ENCODE peak calls at places on chromosomes 13 and 19, in four cellular contexts. One of them, this sample, is unnamed.

GRCh38 chr19:913080-913748 is at the start of gene R3HDM4:
- DNase-seq in stimulated activated CD4-positive, alpha-beta T cell treated with anti-CD3 and anti-CD28 coated beads, TNF-alpha, amount 100 ng/mL, for 24 hours: peak
- DNase-seq in fibroblast of lung: peak
- DNase-seq in stimulated activated CD8-positive, alpha-beta memory T cell treated with anti-CD3 and anti-CD28 coated beads, Interleukin-4, amount 100 ng/mL, for 24 hours: peak
- DNase-seq in this sample: peak

GRCh38 chr19:4575267-4575793 is 15.8 kb upstream of the SEMA6B start:
- DNase-seq in stimulated activated CD4-positive, alpha-beta T cell treated with anti-CD3 and anti-CD28 coated beads, TNF-alpha, amount 100 ng/mL, for 24 hours: peak
- DNase-seq in fibroblast of lung: peak
- DNase-seq in stimulated activated CD8-positive, alpha-beta memory T cell treated with anti-CD3 and anti-CD28 coated beads, Interleukin-4, amount 100 ng/mL, for 24 hours: no peak
- DNase-seq in this sample: no peak

GRCh38 chr19:34217952-34218817 is 36.2 kb upstream of the GARRE1 start:
- DNase-seq in stimulated activated CD4-positive, alpha-beta T cell treated with anti-CD3 and anti-CD28 coated beads, TNF-alpha, amount 100 ng/mL, for 24 hours: peak
- DNase-seq in fibroblast of lung: peak
- DNase-seq in stimulated activated CD8-positive, alpha-beta memory T cell treated with anti-CD3 and anti-CD28 coated beads, Interleukin-4, amount 100 ng/mL, for 24 hours: peak
- DNase-seq in this sample: no peak

GRCh38 chr19:43984687-43985000 is 656 bp downstream of the ZNF155 start:
- DNase-seq in stimulated activated CD4-positive, alpha-beta T cell treated with anti-CD3 and anti-CD28 coated beads, TNF-alpha, amount 100 ng/mL, for 24 hours: no peak
- DNase-seq in fibroblast of lung: no peak
- DNase-seq in stimulated activated CD8-positive, alpha-beta memory T cell treated with anti-CD3 and anti-CD28 coated beads, Interleukin-4, amount 100 ng/mL, for 24 hours: no peak
- DNase-seq in this sample: peak

GRCh38 chr13:89883893-89884448 is 1463.5 kb upstream of the MIR17HG start:
- DNase-seq in stimulated activated CD4-positive, alpha-beta T cell treated with anti-CD3 and anti-CD28 coated beads, TNF-alpha, amount 100 ng/mL, for 24 hours: no peak
- DNase-seq in fibroblast of lung: no peak
- DNase-seq in stimulated activated CD8-positive, alpha-beta memory T cell treated with anti-CD3 and anti-CD28 coated beads, Interleukin-4, amount 100 ng/mL, for 24 hours: no peak
- DNase-seq in this sample: no peak

GRCh38 chr19:5218255-5218855 is 122.3 kb downstream of the PTPRS start:
- DNase-seq in stimulated activated CD4-positive, alpha-beta T cell treated with anti-CD3 and anti-CD28 coated beads, TNF-alpha, amount 100 ng/mL, for 24 hours: no peak
- DNase-seq in fibroblast of lung: no peak
- DNase-seq in stimulated activated CD8-positive, alpha-beta memory T cell treated with anti-CD3 and anti-CD28 coated beads, Interleukin-4, amount 100 ng/mL, for 24 hours: no peak
- DNase-seq in this sample: no peak

GRCh38 chr19:36986601-36987000 is 70.5 kb downstream of the ZNF568 start:
- DNase-seq in stimulated activated CD4-positive, alpha-beta T cell treated with anti-CD3 and anti-CD28 coated beads, TNF-alpha, amount 100 ng/mL, for 24 hours: no peak
- DNase-seq in fibroblast of lung: no peak
- DNase-seq in stimulated activated CD8-positive, alpha-beta memory T cell treated with anti-CD3 and anti-CD28 coated beads, Interleukin-4, amount 100 ng/mL, for 24 hours: no peak
- DNase-seq in this sample: no peak

GRCh38 chr19:6925801-6926751 is 38.7 kb downstream of the ADGRE1 start:
- DNase-seq in stimulated activated CD4-positive, alpha-beta T cell treated with anti-CD3 and anti-CD28 coated beads, TNF-alpha, amount 100 ng/mL, for 24 hours: peak
- DNase-seq in fibroblast of lung: no peak
- DNase-seq in stimulated activated CD8-positive, alpha-beta memory T cell treated with anti-CD3 and anti-CD28 coated beads, Interleukin-4, amount 100 ng/mL, for 24 hours: no peak
- DNase-seq in this sample: no peak

GRCh38 chr13:54733639-54734038 is 1705.0 kb downstream of the OLFM4 start:
- DNase-seq in stimulated activated CD4-positive, alpha-beta T cell treated with anti-CD3 and anti-CD28 coated beads, TNF-alpha, amount 100 ng/mL, for 24 hours: no peak
- DNase-seq in fibroblast of lung: no peak
- DNase-seq in stimulated activated CD8-positive, alpha-beta memory T cell treated with anti-CD3 and anti-CD28 coated beads, Interleukin-4, amount 100 ng/mL, for 24 hours: no peak
- DNase-seq in this sample: no peak

GRCh38 chr19:50475101-50475568 is 1.2 kb upstream of the EMC10 start:
- DNase-seq in stimulated activated CD4-positive, alpha-beta T cell treated with anti-CD3 and anti-CD28 coated beads, TNF-alpha, amount 100 ng/mL, for 24 hours: no peak
- DNase-seq in fibroblast of lung: no peak
- DNase-seq in stimulated activated CD8-positive, alpha-beta memory T cell treated with anti-CD3 and anti-CD28 coated beads, Interleukin-4, amount 100 ng/mL, for 24 hours: no peak
- DNase-seq in this sample: no peak

GRCh38 chr19:49058592-49058991 is 1.0 kb upstream of the CGB7 start:
- DNase-seq in stimulated activated CD4-positive, alpha-beta T cell treated with anti-CD3 and anti-CD28 coated beads, TNF-alpha, amount 100 ng/mL, for 24 hours: peak
- DNase-seq in fibroblast of lung: peak
- DNase-seq in stimulated activated CD8-positive, alpha-beta memory T cell treated with anti-CD3 and anti-CD28 coated beads, Interleukin-4, amount 100 ng/mL, for 24 hours: no peak
- DNase-seq in this sample: peak

GRCh38 chr13:87089391-87089790 is 581.8 kb upstream of the SLITRK5 start:
- DNase-seq in stimulated activated CD4-positive, alpha-beta T cell treated with anti-CD3 and anti-CD28 coated beads, TNF-alpha, amount 100 ng/mL, for 24 hours: no peak
- DNase-seq in fibroblast of lung: peak
- DNase-seq in stimulated activated CD8-positive, alpha-beta memory T cell treated with anti-CD3 and anti-CD28 coated beads, Interleukin-4, amount 100 ng/mL, for 24 hours: no peak
- DNase-seq in this sample: no peak

GRCh38 chr13:44815507-44816074 is 173.7 kb downstream of the NUFIP1 start:
- DNase-seq in stimulated activated CD4-positive, alpha-beta T cell treated with anti-CD3 and anti-CD28 coated beads, TNF-alpha, amount 100 ng/mL, for 24 hours: peak
- DNase-seq in fibroblast of lung: peak
- DNase-seq in stimulated activated CD8-positive, alpha-beta memory T cell treated with anti-CD3 and anti-CD28 coated beads, Interleukin-4, amount 100 ng/mL, for 24 hours: no peak
- DNase-seq in this sample: no peak

GRCh38 chr13:73110814-73111213 is 52.0 kb downstream of the KLF5 start:
- DNase-seq in stimulated activated CD4-positive, alpha-beta T cell treated with anti-CD3 and anti-CD28 coated beads, TNF-alpha, amount 100 ng/mL, for 24 hours: no peak
- DNase-seq in fibroblast of lung: no peak
- DNase-seq in stimulated activated CD8-positive, alpha-beta memory T cell treated with anti-CD3 and anti-CD28 coated beads, Interleukin-4, amount 100 ng/mL, for 24 hours: no peak
- DNase-seq in this sample: no peak

GRCh38 chr19:8208710-8209110 is 460 bp upstream of the CERS4 start:
- DNase-seq in stimulated activated CD4-positive, alpha-beta T cell treated with anti-CD3 and anti-CD28 coated beads, TNF-alpha, amount 100 ng/mL, for 24 hours: no peak
- DNase-seq in fibroblast of lung: no peak
- DNase-seq in stimulated activated CD8-positive, alpha-beta memory T cell treated with anti-CD3 and anti-CD28 coated beads, Interleukin-4, amount 100 ng/mL, for 24 hours: no peak
- DNase-seq in this sample: no peak

GRCh38 chr13:35824825-35825224 is 306.4 kb downstream of the DCLK1 start:
- DNase-seq in stimulated activated CD4-positive, alpha-beta T cell treated with anti-CD3 and anti-CD28 coated beads, TNF-alpha, amount 100 ng/mL, for 24 hours: no peak
- DNase-seq in fibroblast of lung: no peak
- DNase-seq in stimulated activated CD8-positive, alpha-beta memory T cell treated with anti-CD3 and anti-CD28 coated beads, Interleukin-4, amount 100 ng/mL, for 24 hours: no peak
- DNase-seq in this sample: no peak

GRCh38 chr13:109155301-109155761 is 525.9 kb downstream of the MYO16 start:
- DNase-seq in stimulated activated CD4-positive, alpha-beta T cell treated with anti-CD3 and anti-CD28 coated beads, TNF-alpha, amount 100 ng/mL, for 24 hours: no peak
- DNase-seq in fibroblast of lung: peak
- DNase-seq in stimulated activated CD8-positive, alpha-beta memory T cell treated with anti-CD3 and anti-CD28 coated beads, Interleukin-4, amount 100 ng/mL, for 24 hours: no peak
- DNase-seq in this sample: no peak

GRCh38 chr19:7442423-7442822 is 46.4 kb downstream of the PEX11G start:
- DNase-seq in stimulated activated CD4-positive, alpha-beta T cell treated with anti-CD3 and anti-CD28 coated beads, TNF-alpha, amount 100 ng/mL, for 24 hours: no peak
- DNase-seq in fibroblast of lung: no peak
- DNase-seq in stimulated activated CD8-positive, alpha-beta memory T cell treated with anti-CD3 and anti-CD28 coated beads, Interleukin-4, amount 100 ng/mL, for 24 hours: no peak
- DNase-seq in this sample: no peak

GRCh38 chr13:46142692-46143238 is 37.9 kb upstream of the CPB2 start:
- DNase-seq in stimulated activated CD4-positive, alpha-beta T cell treated with anti-CD3 and anti-CD28 coated beads, TNF-alpha, amount 100 ng/mL, for 24 hours: no peak
- DNase-seq in fibroblast of lung: no peak
- DNase-seq in stimulated activated CD8-positive, alpha-beta memory T cell treated with anti-CD3 and anti-CD28 coated beads, Interleukin-4, amount 100 ng/mL, for 24 hours: no peak
- DNase-seq in this sample: no peak

GRCh38 chr13:82717249-82717648 is 1165.0 kb downstream of the SLITRK1 start:
- DNase-seq in stimulated activated CD4-positive, alpha-beta T cell treated with anti-CD3 and anti-CD28 coated beads, TNF-alpha, amount 100 ng/mL, for 24 hours: no peak
- DNase-seq in fibroblast of lung: peak
- DNase-seq in stimulated activated CD8-positive, alpha-beta memory T cell treated with anti-CD3 and anti-CD28 coated beads, Interleukin-4, amount 100 ng/mL, for 24 hours: no peak
- DNase-seq in this sample: no peak

GRCh38 chr19:37999309-38000213 is 92.6 kb downstream of the SIPA1L3 start:
- DNase-seq in stimulated activated CD4-positive, alpha-beta T cell treated with anti-CD3 and anti-CD28 coated beads, TNF-alpha, amount 100 ng/mL, for 24 hours: no peak
- DNase-seq in fibroblast of lung: peak
- DNase-seq in stimulated activated CD8-positive, alpha-beta memory T cell treated with anti-CD3 and anti-CD28 coated beads, Interleukin-4, amount 100 ng/mL, for 24 hours: no peak
- DNase-seq in this sample: no peak

GRCh38 chr13:84925443-84925842 is 873.8 kb downstream of the SLITRK6 start:
- DNase-seq in stimulated activated CD4-positive, alpha-beta T cell treated with anti-CD3 and anti-CD28 coated beads, TNF-alpha, amount 100 ng/mL, for 24 hours: no peak
- DNase-seq in fibroblast of lung: peak
- DNase-seq in stimulated activated CD8-positive, alpha-beta memory T cell treated with anti-CD3 and anti-CD28 coated beads, Interleukin-4, amount 100 ng/mL, for 24 hours: no peak
- DNase-seq in this sample: no peak

GRCh38 chr19:2680808-2681207 is 21.7 kb downstream of the GNG7 start:
- DNase-seq in stimulated activated CD4-positive, alpha-beta T cell treated with anti-CD3 and anti-CD28 coated beads, TNF-alpha, amount 100 ng/mL, for 24 hours: no peak
- DNase-seq in fibroblast of lung: no peak
- DNase-seq in stimulated activated CD8-positive, alpha-beta memory T cell treated with anti-CD3 and anti-CD28 coated beads, Interleukin-4, amount 100 ng/mL, for 24 hours: no peak
- DNase-seq in this sample: no peak

GRCh38 chr13:21677075-21677628 is 6.3 kb downstream of the FGF9 start:
- DNase-seq in stimulated activated CD4-positive, alpha-beta T cell treated with anti-CD3 and anti-CD28 coated beads, TNF-alpha, amount 100 ng/mL, for 24 hours: no peak
- DNase-seq in fibroblast of lung: no peak
- DNase-seq in stimulated activated CD8-positive, alpha-beta memory T cell treated with anti-CD3 and anti-CD28 coated beads, Interleukin-4, amount 100 ng/mL, for 24 hours: no peak
- DNase-seq in this sample: no peak

GRCh38 chr13:64871742-64872141 is 2358.4 kb downstream of the PCDH9 start:
- DNase-seq in stimulated activated CD4-positive, alpha-beta T cell treated with anti-CD3 and anti-CD28 coated beads, TNF-alpha, amount 100 ng/mL, for 24 hours: no peak
- DNase-seq in fibroblast of lung: no peak
- DNase-seq in stimulated activated CD8-positive, alpha-beta memory T cell treated with anti-CD3 and anti-CD28 coated beads, Interleukin-4, amount 100 ng/mL, for 24 hours: no peak
- DNase-seq in this sample: no peak

GRCh38 chr13:35107535-35107934 is 165.5 kb downstream of the NBEA start:
- DNase-seq in stimulated activated CD4-positive, alpha-beta T cell treated with anti-CD3 and anti-CD28 coated beads, TNF-alpha, amount 100 ng/mL, for 24 hours: no peak
- DNase-seq in fibroblast of lung: no peak
- DNase-seq in stimulated activated CD8-positive, alpha-beta memory T cell treated with anti-CD3 and anti-CD28 coated beads, Interleukin-4, amount 100 ng/mL, for 24 hours: no peak
- DNase-seq in this sample: no peak

GRCh38 chr19:42281175-42282035 is 12.4 kb downstream of the CIC start:
- DNase-seq in stimulated activated CD4-positive, alpha-beta T cell treated with anti-CD3 and anti-CD28 coated beads, TNF-alpha, amount 100 ng/mL, for 24 hours: no peak
- DNase-seq in fibroblast of lung: peak
- DNase-seq in stimulated activated CD8-positive, alpha-beta memory T cell treated with anti-CD3 and anti-CD28 coated beads, Interleukin-4, amount 100 ng/mL, for 24 hours: no peak
- DNase-seq in this sample: peak

GRCh38 chr19:6042776-6043726 is 65.1 kb upstream of the RANBP3 start:
- DNase-seq in stimulated activated CD4-positive, alpha-beta T cell treated with anti-CD3 and anti-CD28 coated beads, TNF-alpha, amount 100 ng/mL, for 24 hours: no peak
- DNase-seq in fibroblast of lung: no peak
- DNase-seq in stimulated activated CD8-positive, alpha-beta memory T cell treated with anti-CD3 and anti-CD28 coated beads, Interleukin-4, amount 100 ng/mL, for 24 hours: no peak
- DNase-seq in this sample: no peak

GRCh38 chr19:56309511-56310185 is 5.0 kb downstream of the ZSCAN5A start:
- DNase-seq in stimulated activated CD4-positive, alpha-beta T cell treated with anti-CD3 and anti-CD28 coated beads, TNF-alpha, amount 100 ng/mL, for 24 hours: peak
- DNase-seq in fibroblast of lung: peak
- DNase-seq in stimulated activated CD8-positive, alpha-beta memory T cell treated with anti-CD3 and anti-CD28 coated beads, Interleukin-4, amount 100 ng/mL, for 24 hours: peak
- DNase-seq in this sample: no peak

GRCh38 chr19:24086974-24087595 is at the start of gene ZNF254:
- DNase-seq in stimulated activated CD4-positive, alpha-beta T cell treated with anti-CD3 and anti-CD28 coated beads, TNF-alpha, amount 100 ng/mL, for 24 hours: peak
- DNase-seq in fibroblast of lung: peak
- DNase-seq in stimulated activated CD8-positive, alpha-beta memory T cell treated with anti-CD3 and anti-CD28 coated beads, Interleukin-4, amount 100 ng/mL, for 24 hours: peak
- DNase-seq in this sample: peak

GRCh38 chr19:17489392-17490030 is 19.2 kb downstream of the SLC27A1 start:
- DNase-seq in stimulated activated CD4-positive, alpha-beta T cell treated with anti-CD3 and anti-CD28 coated beads, TNF-alpha, amount 100 ng/mL, for 24 hours: no peak
- DNase-seq in fibroblast of lung: no peak
- DNase-seq in stimulated activated CD8-positive, alpha-beta memory T cell treated with anti-CD3 and anti-CD28 coated beads, Interleukin-4, amount 100 ng/mL, for 24 hours: no peak
- DNase-seq in this sample: no peak

GRCh38 chr13:39688699-39689405 is 33.4 kb downstream of the COG6 start:
- DNase-seq in stimulated activated CD4-positive, alpha-beta T cell treated with anti-CD3 and anti-CD28 coated beads, TNF-alpha, amount 100 ng/mL, for 24 hours: no peak
- DNase-seq in fibroblast of lung: peak
- DNase-seq in stimulated activated CD8-positive, alpha-beta memory T cell treated with anti-CD3 and anti-CD28 coated beads, Interleukin-4, amount 100 ng/mL, for 24 hours: no peak
- DNase-seq in this sample: no peak

GRCh38 chr19:14632286-14632685 is 42.4 kb downstream of the ADGRE3 start:
- DNase-seq in stimulated activated CD4-positive, alpha-beta T cell treated with anti-CD3 and anti-CD28 coated beads, TNF-alpha, amount 100 ng/mL, for 24 hours: no peak
- DNase-seq in fibroblast of lung: no peak
- DNase-seq in stimulated activated CD8-positive, alpha-beta memory T cell treated with anti-CD3 and anti-CD28 coated beads, Interleukin-4, amount 100 ng/mL, for 24 hours: no peak
- DNase-seq in this sample: no peak

GRCh38 chr19:7748756-7749155 is 1.4 kb upstream of the CD209 start:
- DNase-seq in stimulated activated CD4-positive, alpha-beta T cell treated with anti-CD3 and anti-CD28 coated beads, TNF-alpha, amount 100 ng/mL, for 24 hours: no peak
- DNase-seq in fibroblast of lung: no peak
- DNase-seq in stimulated activated CD8-positive, alpha-beta memory T cell treated with anti-CD3 and anti-CD28 coated beads, Interleukin-4, amount 100 ng/mL, for 24 hours: no peak
- DNase-seq in this sample: no peak

GRCh38 chr13:79225487-79226232 is 180.4 kb downstream of the RBM26 start:
- DNase-seq in stimulated activated CD4-positive, alpha-beta T cell treated with anti-CD3 and anti-CD28 coated beads, TNF-alpha, amount 100 ng/mL, for 24 hours: no peak
- DNase-seq in fibroblast of lung: no peak
- DNase-seq in stimulated activated CD8-positive, alpha-beta memory T cell treated with anti-CD3 and anti-CD28 coated beads, Interleukin-4, amount 100 ng/mL, for 24 hours: no peak
- DNase-seq in this sample: no peak

GRCh38 chr13:108266316-108266936 is 3.1 kb upstream of the TNFSF13B start:
- DNase-seq in stimulated activated CD4-positive, alpha-beta T cell treated with anti-CD3 and anti-CD28 coated beads, TNF-alpha, amount 100 ng/mL, for 24 hours: no peak
- DNase-seq in fibroblast of lung: no peak
- DNase-seq in stimulated activated CD8-positive, alpha-beta memory T cell treated with anti-CD3 and anti-CD28 coated beads, Interleukin-4, amount 100 ng/mL, for 24 hours: no peak
- DNase-seq in this sample: no peak

This sample was measured in frontal cortex.